ENCODE peak calls at places on chromosomes 16 and 17, in four cellular contexts. A, M, T and U are unnamed samples.

GRCh38 chr17:48310748-48311213 is 119.2 kb downstream of the SKAP1 start:
- DNase-seq in T (no peak), A (peak; percentile 18), M (no peak), U (no peak)

GRCh38 chr16:68286153-68287074 is 22.1 kb downstream of the SLC7A6 start:
- DNase-seq in A (no peak), M (no peak), T (no peak), U (peak; percentile 27)

GRCh38 chr17:193841-194806 is 12.7 kb upstream of the DOC2B start:
- DNase-seq in M (no peak), A (no peak), T (no peak), U (no peak)

GRCh38 chr16:76386784-76387183 is 109.6 kb downstream of the CNTNAP4 start:
- DNase-seq in T (no peak), A (no peak), M (no peak), U (no peak)

GRCh38 chr17:13351046-13351445 is 250.7 kb downstream of the HS3ST3A1 start:
- DNase-seq in M (no peak), A (no peak), T (peak; percentile 69), U (no peak)

GRCh38 chr17:68592667-68593330 is 8.4 kb downstream of the FAM20A start:
- DNase-seq in A (no peak), M (no peak), T (no peak), U (no peak)

GRCh38 chr16:12462690-12463646 is 340.7 kb downstream of the CPPED1 start:
- DNase-seq in M (no peak), A (no peak), T (peak; percentile 82), U (peak; percentile 70)

GRCh38 chr17:36501963-36502362 is 15.5 kb downstream of the ZNHIT3 start:
- DNase-seq in M (no peak), T (no peak), A (no peak), U (no peak)

GRCh38 chr17:81291662-81292061 is 3.4 kb downstream of the SLC38A10 start:
- DNase-seq in T (peak; percentile 25), A (peak; percentile 79), M (no peak), U (peak; percentile 29)

GRCh38 chr17:13508916-13509315 is 92.8 kb downstream of the HS3ST3A1 start:
- DNase-seq in T (no peak), A (no peak), M (no peak), U (no peak)

GRCh38 chr17:39166437-39167335 is 725 bp upstream of the ARL5C start:
- DNase-seq in M (no peak), T (no peak), A (no peak), U (no peak)

GRCh38 chr16:48612621-48613020 is 2.6 kb upstream of the N4BP1 start:
- DNase-seq in A (no peak), T (no peak), M (no peak), U (no peak)

GRCh38 chr17:70622382-70623260 is 453.3 kb downstream of the KCNJ2 start:
- DNase-seq in A (peak; percentile 9), T (peak; percentile 18), M (no peak), U (peak; percentile 76)

GRCh38 chr17:58335061-58335731 is 6.6 kb upstream of the TSPOAP1 start:
- DNase-seq in M (no peak), A (no peak), T (no peak), U (no peak)

GRCh38 chr17:7220593-7221280 is 999 bp downstream of the ACADVL start:
- DNase-seq in M (no peak), T (peak; percentile 63), A (no peak), U (peak; percentile 78)

GRCh38 chr17:32341141-32341856 is 674 bp downstream of the C17orf75 start:
- DNase-seq in M (no peak), T (no peak), A (peak; percentile 30), U (peak; percentile 40)

GRCh38 chr17:40791808-40792436 is 7.8 kb downstream of the KRT28 start:
- DNase-seq in A (peak; percentile 14), T (peak; percentile 55), M (no peak), U (peak; percentile 59)

GRCh38 chr16:88631920-88632586 is 6.3 kb upstream of the IL17C start:
- DNase-seq in M (no peak), T (no peak), A (no peak), U (no peak)

GRCh38 chr17:20203761-20204263 is 194.7 kb downstream of the SPECC1 start:
- DNase-seq in T (peak; percentile 44), A (no peak), M (peak; percentile 76), U (no peak)

GRCh38 chr17:13584701-13585080 is 17.0 kb downstream of the HS3ST3A1 start:
- DNase-seq in M (no peak), A (no peak), T (peak; percentile 76), U (no peak)

GRCh38 chr17:39209317-39210092 is 9.4 kb downstream of the RPL19 start:
- DNase-seq in T (peak; percentile 69), M (no peak), A (peak; percentile 40), U (peak; percentile 29)

GRCh38 chr16:73483076-73483791 is 435.3 kb upstream of the ZFHX3 start:
- DNase-seq in T (no peak), M (no peak), A (no peak), U (no peak)

GRCh38 chr17:9258115-9259020 is 237.1 kb downstream of the NTN1 start:
- DNase-seq in T (no peak), M (no peak), A (no peak), U (peak; percentile 20)

GRCh38 chr16:75252946-75253911 is 1.8 kb upstream of the BCAR1 start:
- DNase-seq in M (no peak), T (peak; percentile 74), A (no peak), U (peak; percentile 63)

GRCh38 chr17:40530531-40530987 is 29.1 kb upstream of the TNS4 start:
- DNase-seq in A (no peak), M (no peak), T (no peak), U (no peak)

GRCh38 chr17:30379303-30380105 is 777 bp downstream of the CPD start:
- DNase-seq in M (no peak), A (peak; percentile 21), T (no peak), U (peak; percentile 26)

GRCh38 chr17:80504671-80505413 is 28.4 kb upstream of the NPTX1 start:
- DNase-seq in T (peak; percentile 85), A (no peak), M (no peak), U (no peak)

GRCh38 chr17:40551874-40552768 is 13.2 kb downstream of the CCR7 start:
- DNase-seq in M (no peak), T (peak; percentile 99), A (no peak), U (no peak)

GRCh38 chr17:19004601-19005441 is at the start of gene FAM83G:
- DNase-seq in T (peak; percentile 71), M (peak; percentile 19), A (peak; percentile 87), U (peak; percentile 52)

GRCh38 chr16:339680-340079 is 12.8 kb downstream of the AXIN1 start:
- DNase-seq in T (no peak), M (no peak), A (no peak), U (no peak)

GRCh38 chr17:41496803-41497484 is 7.2 kb upstream of the KRT36 start:
- DNase-seq in T (peak; percentile 83), A (peak; percentile 91), M (peak; percentile 12), U (peak; percentile 83)

GRCh38 chr17:48560452-48560817 is 15.5 kb upstream of the HOXB2 start:
- DNase-seq in T (no peak), A (no peak), M (no peak), U (no peak)

GRCh38 chr17:50686494-50687199 is 21.1 kb downstream of the ANKRD40 start:
- DNase-seq in T (peak; percentile 61), M (no peak), A (no peak), U (peak; percentile 28)

GRCh38 chr16:85394511-85395206 is 218.5 kb upstream of the GSE1 start:
- DNase-seq in A (no peak), T (no peak), M (no peak), U (no peak)

DNA sequence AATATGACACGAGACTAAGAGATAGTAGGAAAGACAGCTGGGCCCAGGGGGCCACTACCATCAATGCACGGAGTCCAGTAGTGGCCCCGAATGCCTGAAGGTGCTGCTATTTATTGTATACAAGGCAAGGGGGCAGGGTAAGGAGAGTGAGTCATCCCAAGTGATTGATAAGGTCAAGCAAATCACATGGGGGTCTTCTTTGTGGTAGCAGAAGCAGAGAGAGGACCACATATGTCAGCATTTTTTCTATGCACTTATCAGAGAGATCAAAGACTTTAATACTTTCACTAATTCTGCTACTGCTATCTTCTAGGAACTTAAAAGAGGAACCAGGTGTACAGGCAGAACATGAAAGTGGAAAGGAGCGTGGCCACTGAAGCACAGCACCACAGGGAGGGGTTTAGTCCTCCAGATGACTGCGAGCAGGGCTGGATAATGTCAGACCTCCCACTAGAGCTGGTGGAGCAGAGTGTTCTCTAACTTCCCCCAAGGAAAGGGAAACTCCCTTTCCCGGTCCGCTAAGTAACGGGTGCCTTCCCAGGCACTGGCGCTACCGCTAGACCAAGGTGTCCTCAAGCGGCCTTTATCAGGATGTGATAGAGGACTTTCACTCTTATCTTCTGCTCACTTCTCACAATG is 26.4 kb upstream of the ARL4D start:
- DNase-seq in A (no peak), M (peak; percentile 79), T (no peak), U (no peak)
- TF ChIP-seq FOS in A (no peak), M (no peak), T (no peak), U (no peak)

GRCh38 chr17:66089764-66090163 is 102.2 kb downstream of the CEP112 start:
- DNase-seq in M (no peak), T (no peak), A (no peak), U (no peak)

GRCh38 chr17:66088173-66088572 is 103.8 kb downstream of the CEP112 start:
- DNase-seq in T (no peak), M (no peak), A (no peak), U (no peak)

GRCh38 chr17:66091440-66092080 is 100.4 kb downstream of the CEP112 start:
- DNase-seq in A (no peak), M (no peak), T (no peak), U (no peak)

GRCh38 chr17:66087073-66087472 is 104.9 kb downstream of the CEP112 start:
- DNase-seq in M (no peak), A (no peak), T (peak; percentile 21), U (no peak)
- TF ChIP-seq FOS in M (no peak), A (no peak), T (no peak), U (no peak)

GRCh38 chr17:77312061-77312684 is 171.4 kb downstream of the SEC14L1 start:
- DNase-seq in T (no peak), M (no peak), A (no peak), U (no peak)

GRCh38 chr17:77312786-77313599 is 172.2 kb downstream of the SEC14L1 start:
- DNase-seq in A (no peak), T (peak; percentile 82), M (no peak), U (no peak)

GRCh38 chr17:77315010-77315409 is 174.2 kb downstream of the SEC14L1 start:
- DNase-seq in T (no peak), M (no peak), A (no peak), U (no peak)

GRCh38 chr17:77314601-77315000 is 173.8 kb downstream of the SEC14L1 start:
- DNase-seq in A (no peak), M (no peak), T (no peak), U (no peak)

GRCh38 chr17:77313831-77314230 is 173.1 kb downstream of the SEC14L1 start:
- DNase-seq in T (no peak), M (no peak), A (no peak), U (no peak)
- TF ChIP-seq FOS in T (no peak), M (no peak), A (no peak), U (no peak)

DNA sequence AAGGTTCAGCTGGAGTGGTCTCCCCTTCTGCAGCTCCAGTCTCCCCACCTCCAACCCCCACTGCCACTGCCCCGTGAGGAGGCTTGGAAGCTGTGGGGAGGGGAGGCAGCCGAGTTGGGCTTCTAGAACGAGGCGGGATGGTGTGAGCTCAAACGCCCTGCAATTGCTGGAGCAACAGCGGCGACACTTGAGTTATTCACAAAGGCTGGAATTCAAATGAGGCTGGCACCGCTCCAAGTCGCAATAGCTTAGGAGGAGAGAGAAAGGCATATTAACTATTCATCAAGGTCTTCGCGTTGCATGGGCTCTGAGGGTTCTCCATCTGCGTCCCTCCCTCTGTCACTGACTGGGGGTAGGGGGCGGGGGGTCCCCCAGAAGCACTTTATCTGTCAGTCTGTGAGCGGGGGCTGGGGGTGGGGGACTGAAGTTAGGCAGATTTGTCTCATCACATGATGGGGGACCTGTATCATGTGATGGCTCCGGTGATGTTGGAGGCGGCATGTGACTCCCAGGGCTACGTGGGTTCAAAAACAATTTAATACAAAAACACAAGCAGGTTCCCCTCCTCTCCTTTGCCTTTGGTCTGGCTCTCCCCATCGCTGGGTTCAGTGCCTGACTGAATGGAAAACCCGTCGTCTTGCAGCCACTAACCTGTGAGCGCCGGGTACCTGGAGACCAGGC is 70.5 kb downstream of the RBBP6 start:
- DNase-seq in T (peak; percentile 31), M (no peak), A (no peak), U (peak; percentile 66)
- TF ChIP-seq FOS in T (no peak), M (peak; percentile 15), A (no peak), U (no peak)